ENCODE peak calls at places on chromosomes 5 and 9, in seven cellular contexts. B, P, A, R, O, E and G are unnamed samples.

GRCh38 chr9:69801994-69802393 is 18.6 kb upstream of the CFAP95 start:
- DNase-seq in B (no peak), P (no peak), A (no peak), R (no peak), O (no peak), E (no peak), G (no peak)

GRCh38 chr5:139445325-139446170 is 6.2 kb upstream of the DNAJC18 start:
- DNase-seq in B (peak), P (no peak), A (no peak), R (no peak), O (no peak), E (no peak), G (no peak)

GRCh38 chr9:3768286-3768685 is 242.5 kb upstream of the RFX3 start:
- DNase-seq in B (no peak), P (no peak), A (no peak), R (no peak), O (no peak), E (no peak), G (no peak)

GRCh38 chr9:36163049-36163839 is 5.9 kb upstream of the CCIN start:
- DNase-seq in B (no peak), P (no peak), A (peak), R (peak), O (peak), E (no peak), G (peak)

GRCh38 chr5:101897914-101898313 is 398.2 kb downstream of the SLCO4C1 start:
- DNase-seq in B (no peak), P (no peak), A (no peak), R (no peak), O (no peak), E (peak), G (peak)

GRCh38 chr5:139650689-139651501 is 2.7 kb downstream of the CXXC5 start:
- DNase-seq in B (peak), P (peak), A (peak), R (peak), O (peak), E (no peak), G (peak)

GRCh38 chr9:118967901-118968300 is 401.3 kb downstream of the BRINP1 start:
- DNase-seq in B (no peak), P (no peak), A (no peak), R (no peak), O (no peak), E (no peak), G (no peak)

GRCh38 chr9:6907772-6908381 is 150.1 kb downstream of the KDM4C start:
- DNase-seq in B (no peak), P (no peak), A (no peak), R (no peak), O (no peak), E (no peak), G (no peak)

GRCh38 chr9:37730256-37730655 is 23.3 kb upstream of the TRMT10B start:
- DNase-seq in B (no peak), P (no peak), A (no peak), R (no peak), O (no peak), E (no peak), G (no peak)

GRCh38 chr9:91781116-91781515 is 168.9 kb downstream of the ROR2 start:
- DNase-seq in B (no peak), P (no peak), A (no peak), R (no peak), O (no peak), E (no peak), G (no peak)

GRCh38 chr5:168162464-168162863 is 129.0 kb upstream of the WWC1 start:
- DNase-seq in B (no peak), P (no peak), A (peak), R (no peak), O (no peak), E (no peak), G (peak)

GRCh38 chr5:82719368-82719767 is 357.8 kb downstream of the TMEM167A start:
- DNase-seq in B (no peak), P (no peak), A (no peak), R (no peak), O (no peak), E (no peak), G (no peak)

GRCh38 chr5:112275671-112276070 is 143.4 kb downstream of the EPB41L4A start:
- DNase-seq in B (no peak), P (no peak), A (no peak), R (no peak), O (no peak), E (peak), G (no peak)

GRCh38 chr9:70438341-70438924 is 24.0 kb upstream of the KLF9 start:
- DNase-seq in B (peak), P (peak), A (no peak), R (peak), O (peak), E (no peak), G (peak)

GRCh38 chr5:10400411-10400810 is 41.3 kb upstream of the ROPN1L start:
- DNase-seq in B (no peak), P (no peak), A (no peak), R (no peak), O (no peak), E (no peak), G (no peak)

GRCh38 chr5:29218138-29218537 is 1975.3 kb upstream of the CDH6 start:
- DNase-seq in B (no peak), P (no peak), A (no peak), R (no peak), O (no peak), E (no peak), G (no peak)

GRCh38 chr9:101400120-101400519 is 1.5 kb downstream of the ZNF189 start:
- DNase-seq in B (no peak), P (no peak), A (peak), R (peak), O (no peak), E (no peak), G (no peak)

GRCh38 chr5:21654-22233 is 70.2 kb upstream of the PLEKHG4B start:
- DNase-seq in B (no peak), P (no peak), A (no peak), R (no peak), O (no peak), E (peak), G (no peak)

GRCh38 chr5:25119654-25120053 is 474.9 kb upstream of the CDH10 start:
- DNase-seq in B (no peak), P (no peak), A (no peak), R (no peak), O (no peak), E (peak), G (no peak)

GRCh38 chr5:111598996-111599395 is 86.7 kb upstream of the STARD4 start:
- DNase-seq in B (no peak), P (no peak), A (no peak), R (no peak), O (no peak), E (no peak), G (no peak)

GRCh38 chr9:135703726-135704125 is 1.7 kb downstream of the KCNT1 start:
- DNase-seq in B (no peak), P (no peak), A (no peak), R (no peak), O (no peak), E (no peak), G (no peak)

GRCh38 chr5:143024227-143024920 is 254.2 kb downstream of the ARHGAP26 start:
- DNase-seq in B (no peak), P (no peak), A (no peak), R (no peak), O (no peak), E (no peak), G (no peak)

GRCh38 chr5:178457471-178457870 is 132.7 kb downstream of the COL23A1 start:
- DNase-seq in B (no peak), P (no peak), A (no peak), R (no peak), O (no peak), E (no peak), G (no peak)

GRCh38 chr9:87857141-87857947 is 25.3 kb upstream of the SPATA31E1 start:
- DNase-seq in B (no peak), P (no peak), A (no peak), R (no peak), O (no peak), E (no peak), G (no peak)

GRCh38 chr9:99820330-99821186 is 1.1 kb upstream of the NR4A3 start:
- DNase-seq in B (peak), P (peak), A (peak), R (peak), O (peak), E (peak), G (no peak)

GRCh38 chr9:36041491-36041890 is 4.8 kb downstream of the RECK start:
- DNase-seq in B (no peak), P (no peak), A (no peak), R (no peak), O (no peak), E (peak), G (no peak)

GRCh38 chr5:3217114-3217513 is 378.5 kb upstream of the IRX1 start:
- DNase-seq in B (no peak), P (no peak), A (no peak), R (no peak), O (no peak), E (no peak), G (no peak)

GRCh38 chr9:131398204-131398603 is 4.3 kb downstream of the PRRC2B start:
- DNase-seq in B (peak), P (peak), A (no peak), R (no peak), O (no peak), E (peak), G (no peak)

GRCh38 chr5:54905942-54906537 is 79.4 kb downstream of the ESM1 start:
- DNase-seq in B (peak), P (peak), A (peak), R (peak), O (peak), E (peak), G (peak)

GRCh38 chr9:112112519-112112918 is 62.6 kb downstream of the SUSD1 start:
- DNase-seq in B (no peak), P (no peak), A (no peak), R (no peak), O (no peak), E (no peak), G (no peak)

GRCh38 chr5:132223861-132224260 is 3.8 kb downstream of the P4HA2 start:
- DNase-seq in B (peak), P (no peak), A (no peak), R (no peak), O (no peak), E (no peak), G (no peak)

GRCh38 chr5:65198777-65199120 is 283.0 kb downstream of the ADAMTS6 start:
- DNase-seq in B (no peak), P (no peak), A (no peak), R (no peak), O (no peak), E (no peak), G (no peak)

GRCh38 chr5:169914766-169915165 is 65.5 kb downstream of the INSYN2B start:
- DNase-seq in B (no peak), P (no peak), A (no peak), R (peak), O (peak), E (no peak), G (no peak)

GRCh38 chr9:8282555-8282954 is 483.0 kb upstream of the DMAC1 start:
- DNase-seq in B (no peak), P (no peak), A (no peak), R (no peak), O (no peak), E (no peak), G (no peak)

GRCh38 chr5:39314591-39314990 is 49.7 kb downstream of the C9 start:
- DNase-seq in B (no peak), P (no peak), A (no peak), R (no peak), O (no peak), E (no peak), G (no peak)

GRCh38 chr5:161372682-161373344 is 173.7 kb downstream of the GABRB2 start:
- DNase-seq in B (no peak), P (no peak), A (no peak), R (no peak), O (no peak), E (no peak), G (no peak)

GRCh38 chr5:166595274-166595951 is 1696.0 kb upstream of the WWC1 start:
- DNase-seq in B (no peak), P (no peak), A (no peak), R (no peak), O (no peak), E (no peak), G (peak)

GRCh38 chr5:160169326-160169725 is 50.1 kb upstream of the PWWP2A start:
- DNase-seq in B (no peak), P (no peak), A (no peak), R (no peak), O (no peak), E (no peak), G (no peak)

GRCh38 chr9:26975728-26976707 is 19.8 kb downstream of the IFT74 start:
- DNase-seq in B (peak), P (no peak), A (no peak), R (no peak), O (no peak), E (peak), G (peak)
- TF ChIP-seq CTCF in B (peak), P (peak), A (peak), R (peak), O (no peak), E (peak), G (peak)

GRCh38 chr9:137475666-137476065 is 16.5 kb upstream of the NSMF start:
- DNase-seq in B (no peak), P (no peak), A (no peak), R (no peak), O (no peak), E (no peak), G (no peak)
- H3K27ac ChIP-seq in B (no peak), P (no peak), A (no peak), R (no peak), O (no peak), E (no peak), G (no peak)

GRCh38 chr9:18472435-18472834 is 1.5 kb upstream of the ADAMTSL1 start:
- DNase-seq in B (no peak), P (no peak), A (no peak), R (no peak), O (no peak), E (no peak), G (no peak)

GRCh38 chr9:18473551-18474279 is at the start of gene ADAMTSL1:
- DNase-seq in B (peak), P (no peak), A (peak), R (peak), O (peak), E (no peak), G (peak)

GRCh38 chr9:18472915-18473314 is 1.0 kb upstream of the ADAMTSL1 start:
- DNase-seq in B (no peak), P (no peak), A (no peak), R (no peak), O (peak), E (no peak), G (peak)

GRCh38 chr9:18477121-18477705 is 3.3 kb downstream of the ADAMTSL1 start:
- DNase-seq in B (no peak), P (no peak), A (no peak), R (no peak), O (no peak), E (no peak), G (no peak)

DNA sequence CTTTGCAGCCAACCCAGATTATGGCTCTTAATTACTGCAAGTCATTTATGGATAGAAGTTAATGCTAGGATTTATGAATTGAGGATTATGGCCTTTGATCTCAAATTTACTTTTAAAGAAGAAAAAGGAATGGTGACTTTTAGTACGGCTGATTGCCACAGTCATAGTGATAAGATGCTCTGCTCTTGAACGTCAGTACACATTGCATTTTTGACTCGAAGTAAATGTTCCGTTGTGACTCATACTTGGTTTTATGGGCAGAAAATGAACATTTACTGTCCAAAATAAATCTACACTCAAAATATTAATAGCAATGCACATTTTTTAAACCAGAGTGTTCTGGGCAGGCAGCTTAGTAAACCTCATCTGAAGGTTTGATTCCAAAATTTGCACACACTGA is 825 bp downstream of the ADAMTSL1 start:
- DNase-seq in B (no peak), P (no peak), A (no peak), R (no peak), O (no peak), E (no peak), G (no peak)
- H3K4me3 ChIP-seq in B (no peak), P (no peak), A (no peak), R (peak), O (no peak), E (no peak), G (no peak)

DNA sequence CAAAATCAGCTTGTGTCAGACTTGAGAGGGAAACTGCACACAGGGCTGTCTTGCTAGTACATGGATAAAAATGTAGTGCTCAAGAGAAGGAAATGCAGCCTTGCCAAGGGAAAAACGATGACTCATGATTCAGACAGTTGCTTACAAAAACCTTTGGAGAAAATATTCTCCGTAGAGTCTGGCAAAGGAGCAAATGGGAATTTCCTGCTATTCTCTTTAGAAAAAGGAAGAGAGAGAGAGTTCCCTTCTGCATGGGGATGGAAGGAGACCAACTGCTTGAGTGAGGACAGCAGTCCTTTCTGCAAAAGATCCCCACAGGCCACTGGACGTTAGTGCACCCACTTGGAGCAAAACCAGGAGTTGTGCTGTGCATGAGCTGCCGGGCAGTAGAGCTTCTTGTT is 7.6 kb downstream of the IFNB1 start:
- DNase-seq in B (no peak), P (no peak), A (no peak), R (no peak), O (peak), E (no peak), G (no peak)
- TF ChIP-seq CTCF in B (no peak), P (no peak), A (no peak), R (peak), O (peak), E (no peak), G (peak)

GRCh38 chr9:121268598-121269029 is 652 bp downstream of the GSN start:
- DNase-seq in B (no peak), P (no peak), A (no peak), R (no peak), O (peak), E (peak), G (no peak)
- H3K27ac ChIP-seq in B (peak), P (peak), A (peak), R (peak), O (peak), E (no peak), G (no peak)

GRCh38 chr5:141398608-141399007 is 861 bp downstream of the PCDHGB5 start:
- DNase-seq in B (no peak), P (no peak), A (no peak), R (no peak), O (no peak), E (no peak), G (no peak)
- H3K4me3 ChIP-seq in B (no peak), P (no peak), A (peak), R (peak), O (no peak), E (no peak), G (no peak)

DNA sequence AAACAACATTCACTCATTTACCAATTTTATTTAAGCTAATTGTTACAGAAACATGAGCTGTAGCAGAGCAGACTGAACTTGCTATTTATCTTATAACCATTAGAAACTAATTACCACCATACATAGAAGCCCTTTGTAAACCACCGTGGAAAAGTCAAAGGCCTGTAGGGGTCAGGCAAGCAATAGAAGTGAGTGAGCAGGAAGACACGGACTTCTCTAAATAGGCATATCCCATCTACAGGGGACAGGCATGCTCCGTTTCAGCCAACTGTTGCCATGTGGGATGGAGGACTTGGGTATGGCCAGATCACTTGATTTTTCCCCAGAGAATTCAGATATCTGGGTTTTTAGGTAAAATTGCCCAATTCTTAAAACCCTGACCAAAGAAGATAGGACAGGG is 44.8 kb downstream of the PRRC1 start:
- DNase-seq in B (no peak), P (no peak), A (no peak), R (no peak), O (peak), E (peak), G (peak)
- TF ChIP-seq CTCF in B (no peak), P (peak), A (no peak), R (peak), O (no peak), E (peak), G (peak)

DNA sequence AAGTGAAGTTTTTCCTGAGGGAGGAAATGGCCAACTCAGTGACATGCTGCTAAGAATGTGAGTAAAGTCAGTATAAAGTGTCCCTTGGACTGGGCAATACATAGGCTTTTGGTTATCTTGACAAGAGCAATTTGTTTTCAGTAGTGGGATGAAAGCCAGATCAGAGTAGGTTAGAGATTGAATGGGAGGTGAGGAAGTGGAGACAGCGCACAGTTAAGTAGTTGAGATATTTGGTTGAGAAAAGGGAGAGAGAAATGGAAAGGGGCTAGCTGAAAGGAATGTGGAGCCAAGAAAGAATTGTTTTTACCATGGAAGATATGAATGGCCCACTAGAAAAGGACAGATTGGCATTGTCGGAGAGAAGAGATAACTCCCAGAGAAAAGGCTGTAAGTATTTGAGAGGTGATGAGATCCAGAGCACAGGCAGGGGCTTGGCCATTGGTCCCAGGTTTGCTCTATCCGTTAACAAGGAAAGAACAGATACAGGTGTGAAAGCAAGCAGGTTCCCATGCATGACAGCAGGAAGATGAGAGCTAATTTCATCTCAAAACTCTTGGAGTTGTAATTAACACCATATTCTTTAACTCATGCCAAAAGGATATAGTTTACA is 392.0 kb downstream of the NR2F1-AS1 start:
- DNase-seq in B (no peak), P (no peak), A (no peak), R (no peak), O (no peak), E (no peak), G (no peak)
- H3K27ac ChIP-seq in B (no peak), P (no peak), A (no peak), R (no peak), O (no peak), E (no peak), G (no peak)

DNA sequence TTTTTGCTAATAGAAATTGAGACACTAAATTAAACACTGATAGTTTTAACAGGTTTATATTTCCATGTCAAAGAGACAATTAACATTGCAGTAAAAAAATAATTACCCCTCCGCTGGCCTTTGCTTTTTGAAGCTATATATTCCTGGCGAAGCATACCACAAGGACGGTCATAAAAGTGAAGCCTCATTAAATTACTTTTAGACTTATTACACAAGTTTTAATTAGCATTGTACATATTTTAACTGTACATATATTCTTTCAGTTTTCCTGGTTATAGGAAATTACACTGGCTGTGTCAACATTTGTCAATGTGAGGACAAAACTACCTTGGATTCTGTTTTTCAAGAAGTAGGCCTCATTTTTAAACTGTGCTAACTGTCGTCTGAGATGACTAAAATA is 1.2 kb downstream of the CDKN2A start:
- DNase-seq in B (no peak), P (no peak), A (no peak), R (no peak), O (no peak), E (no peak), G (no peak)
- H3K4me3 ChIP-seq in B (no peak), P (peak), A (no peak), R (peak), O (no peak), E (peak), G (peak)